ENCODE peak calls at places on chromosome X, in ten cellular contexts. I, Q, J, M, P, A, N, Z, S and F are unnamed samples.

GRCh38 chrX:150526692-150527091 is 41.7 kb upstream of the MTM1 start:
- DNase-seq in Z (no peak), J (no peak), A (no peak), N (no peak), Q (no peak), M (no peak), P (no peak), I (no peak), S (no peak), F (no peak)

GRCh38 chrX:48761674-48762471 is at the start of gene GLOD5:
- DNase-seq in Z (no peak), S (peak; percentile 39), I (peak; percentile 74), J (peak; percentile 2), Q (no peak), M (no peak), A (no peak), N (no peak), P (peak; percentile 16), F (peak; percentile 82)

GRCh38 chrX:10750581-10750980 is 130.2 kb upstream of the MID1 start:
- DNase-seq in J (peak; percentile 30), M (no peak), Q (no peak), I (no peak), Z (no peak), N (no peak), S (no peak), A (no peak), P (no peak), F (no peak)

GRCh38 chrX:47843363-47843762 is 6.7 kb downstream of the ZNF81 start:
- DNase-seq in A (no peak), Q (no peak), M (no peak), I (no peak), J (no peak), S (no peak), P (no peak), Z (no peak), N (no peak), F (no peak)

GRCh38 chrX:155071694-155072215 is 447 bp downstream of the BRCC3 start:
- DNase-seq in A (no peak), N (no peak), M (no peak), P (peak; percentile 35), Q (no peak), S (no peak), J (no peak), Z (no peak), I (no peak), F (no peak)

GRCh38 chrX:3075959-3076358 is 34.7 kb downstream of the ARSF start:
- DNase-seq in Z (no peak), M (no peak), I (no peak), A (no peak), J (no peak), P (no peak), N (no peak), S (no peak), Q (no peak), F (no peak)

GRCh38 chrX:35149517-35149916 is 206.9 kb downstream of the FAM47B start:
- DNase-seq in P (no peak), Z (no peak), S (no peak), J (no peak), Q (no peak), N (no peak), I (no peak), M (no peak), A (no peak), F (no peak)

GRCh38 chrX:38055170-38055847 is 49.0 kb downstream of the SYTL5 start:
- DNase-seq in J (peak; percentile 79), N (no peak), A (peak; percentile 2), I (no peak), Q (no peak), S (no peak), M (no peak), P (no peak), Z (no peak), F (no peak)

GRCh38 chrX:96837808-96838207 is 45.9 kb upstream of the RPA4 start:
- DNase-seq in M (no peak), Z (no peak), A (peak; percentile 12), I (no peak), Q (no peak), P (no peak), J (peak; percentile 39), S (no peak), N (no peak), F (no peak)

GRCh38 chrX:148203531-148203930 is 222.4 kb downstream of the FMR1NB start:
- DNase-seq in N (no peak), P (no peak), I (no peak), S (no peak), Q (no peak), A (no peak), Z (no peak), J (no peak), M (no peak), F (no peak)

GRCh38 chrX:152926923-152927322 is 29.1 kb downstream of the ZNF185 start:
- DNase-seq in Z (no peak), Q (no peak), P (no peak), J (no peak), A (no peak), I (no peak), N (no peak), M (no peak), S (no peak), F (no peak)

GRCh38 chrX:135975421-135975820 is 1.6 kb upstream of the MMGT1 start:
- DNase-seq in Z (no peak), M (no peak), N (no peak), I (no peak), A (no peak), S (no peak), Q (no peak), P (no peak), J (no peak), F (no peak)

GRCh38 chrX:103519389-103519788 is at the start of gene RAB40A:
- DNase-seq in Q (no peak), P (no peak), A (no peak), J (no peak), N (no peak), I (no peak), S (no peak), M (no peak), Z (no peak), F (no peak)

GRCh38 chrX:2676794-2677675 is 14.1 kb upstream of the CD99 start:
- DNase-seq in M (no peak), N (no peak), J (peak; percentile 73), I (no peak), A (no peak), P (no peak), Q (no peak), S (no peak), Z (no peak), F (peak; percentile 33)

GRCh38 chrX:94932278-94932965 is 1258.4 kb downstream of the FAM133A start:
- DNase-seq in A (no peak), S (no peak), I (no peak), Q (no peak), Z (no peak), N (no peak), M (no peak), J (no peak), P (no peak), F (no peak)

GRCh38 chrX:45622538-45622937 is 421.9 kb upstream of the DIPK2B start:
- DNase-seq in M (no peak), J (peak; percentile 79), Z (no peak), Q (no peak), A (peak; percentile 60), S (no peak), I (no peak), N (no peak), P (no peak), F (no peak)

GRCh38 chrX:40082447-40083119 is 15.2 kb downstream of the BCOR start:
- DNase-seq in M (no peak), A (no peak), P (no peak), J (no peak), N (no peak), S (no peak), I (no peak), Q (no peak), Z (no peak), F (peak; percentile 35)

GRCh38 chrX:129980540-129981206 is 1.8 kb upstream of the BCORL1 start:
- DNase-seq in N (no peak), Z (peak; percentile 27), A (no peak), Q (peak; percentile 73), I (no peak), J (peak; percentile 16), S (no peak), M (no peak), P (peak; percentile 40), F (peak; percentile 55)

GRCh38 chrX:39705299-39705698 is 392.5 kb downstream of the BCOR start:
- DNase-seq in Q (peak; percentile 68), J (peak; percentile 89), S (peak; percentile 33), A (peak; percentile 79), M (no peak), Z (no peak), P (no peak), N (no peak), I (no peak), F (peak; percentile 51)

GRCh38 chrX:120697053-120697452 is 67.2 kb upstream of the C1GALT1C1 start:
- DNase-seq in A (no peak), I (no peak), M (peak; percentile 69), Q (no peak), N (no peak), J (no peak), P (no peak), S (no peak), Z (no peak), F (no peak)

GRCh38 chrX:153460826-153461225 is 9.6 kb downstream of the HAUS7 start:
- DNase-seq in Z (no peak), N (peak; percentile 10), A (no peak), S (peak; percentile 51), I (peak; percentile 41), P (peak; percentile 77), J (peak; percentile 40), Q (peak; percentile 77), M (peak; percentile 53), F (peak; percentile 57)

GRCh38 chrX:74343970-74344622 is 40.1 kb downstream of the ZCCHC13 start:
- DNase-seq in P (no peak), I (peak; percentile 81), Z (no peak), N (peak; percentile 2), M (peak; percentile 62), Q (no peak), S (peak; percentile 98), A (peak; percentile 87), J (peak; percentile 91), F (no peak)

GRCh38 chrX:51215266-51215665 is 117.4 kb upstream of the NUDT10 start:
- DNase-seq in N (no peak), Z (no peak), M (no peak), J (no peak), A (no peak), I (no peak), P (no peak), S (no peak), Q (no peak), F (no peak)

GRCh38 chrX:15143050-15143824 is 126.6 kb downstream of the ASB9 start:
- DNase-seq in I (peak; percentile 39), Q (peak; percentile 71), M (no peak), P (peak; percentile 42), J (peak; percentile 30), N (peak; percentile 34), A (no peak), S (peak; percentile 48), Z (no peak), F (no peak)

GRCh38 chrX:41127476-41128192 is 42.4 kb downstream of the USP9X start:
- DNase-seq in J (no peak), Z (no peak), I (no peak), P (no peak), S (no peak), M (no peak), N (no peak), Q (no peak), A (no peak), F (no peak)

GRCh38 chrX:38379088-38379487 is 26.7 kb downstream of the OTC start:
- DNase-seq in A (no peak), Q (no peak), I (no peak), M (no peak), Z (no peak), S (no peak), P (no peak), J (no peak), N (no peak), F (no peak)

GRCh38 chrX:153476628-153477027 is 6.3 kb upstream of the HAUS7 start:
- DNase-seq in S (no peak), Q (no peak), M (no peak), Z (no peak), I (no peak), A (peak; percentile 18), J (peak; percentile 72), P (no peak), N (no peak), F (no peak)

GRCh38 chrX:40012039-40012799 is 85.5 kb downstream of the BCOR start:
- DNase-seq in I (peak; percentile 26), J (peak; percentile 55), N (no peak), A (peak; percentile 48), P (no peak), S (peak; percentile 12), M (no peak), Z (no peak), Q (peak; percentile 72), F (peak; percentile 64)